ENCODE peak calls at places on chromosome 14, in seven cellular contexts. X is trophoblast cell; L is lower lobe of right lung; R is GM23248; Q is neuronal stem cell; U is uterus; K is CD8-positive, alpha-beta T cell. A is an unnamed sample. For H3K36me3, the result is how much of the 10 kb centered on the place peaks cover.

GRCh38 chr14:80223696-80224465 is 12.6 kb upstream of the DIO2 start:
- DNase-seq in X (no peak), L (no peak), R (peak), Q (no peak), U (no peak), K (no peak), A (no peak)

GRCh38 chr14:85301506-85301905 is 228.4 kb upstream of the FLRT2 start:
- DNase-seq in X (no peak), L (no peak), R (no peak), Q (no peak), U (no peak), K (no peak), A (no peak)

GRCh38 chr14:33933386-33933934 is 17.4 kb downstream of the EGLN3 start:
- DNase-seq in X (no peak), L (no peak), R (no peak), Q (peak), U (no peak), K (no peak), A (no peak)

GRCh38 chr14:72704507-72704906 is 189.4 kb downstream of the DPF3 start:
- DNase-seq in X (no peak), L (no peak), R (peak), Q (no peak), U (no peak), K (no peak), A (no peak)

GRCh38 chr14:69313176-69313575 is 53.2 kb downstream of the GALNT16 start:
- DNase-seq in X (no peak), L (no peak), R (no peak), Q (no peak), U (no peak), K (no peak), A (no peak)

GRCh38 chr14:89630096-89630829 is 213.2 kb upstream of the FOXN3 start:
- DNase-seq in X (peak), L (no peak), R (peak), Q (no peak), U (no peak), K (no peak), A (no peak)

GRCh38 chr14:99807413-99808132 is 14.4 kb downstream of the EML1 start:
- DNase-seq in X (no peak), L (no peak), R (peak), Q (no peak), U (no peak), K (no peak), A (no peak)

GRCh38 chr14:37063467-37064240 is 108.8 kb downstream of the SLC25A21 start:
- DNase-seq in X (no peak), L (no peak), R (no peak), Q (no peak), U (no peak), K (no peak), A (no peak)

GRCh38 chr14:52485350-52485960 is 66.8 kb downstream of the TXNDC16 start:
- DNase-seq in X (no peak), L (no peak), R (peak), Q (no peak), U (no peak), K (no peak), A (no peak)

GRCh38 chr14:99427632-99428315 is 52.9 kb downstream of the SETD3 start:
- DNase-seq in X (peak), L (no peak), R (peak), Q (no peak), U (no peak), K (no peak), A (no peak)

GRCh38 chr14:63045612-63046320 is 508 bp upstream of the KCNH5 start:
- DNase-seq in X (peak), L (peak), R (peak), Q (peak), U (peak), K (no peak), A (no peak)

GRCh38 chr14:61511558-61511924 is 183.8 kb upstream of the HIF1A start:
- DNase-seq in X (no peak), L (peak), R (no peak), Q (no peak), U (no peak), K (peak), A (no peak)

GRCh38 chr14:52661314-52661713 is 34.0 kb downstream of the ERO1A start:
- DNase-seq in X (no peak), L (no peak), R (no peak), Q (no peak), U (no peak), K (no peak), A (no peak)

GRCh38 chr14:39291739-39292138 is 58.0 kb downstream of the MIA2 start:
- DNase-seq in X (no peak), L (no peak), R (no peak), Q (no peak), U (no peak), K (no peak), A (no peak)

GRCh38 chr14:29109589-29109988 is 343.0 kb downstream of the FOXG1 start:
- DNase-seq in X (no peak), L (no peak), R (no peak), Q (no peak), U (no peak), K (no peak), A (no peak)

GRCh38 chr14:43005807-43006206 is 1399.1 kb downstream of the LRFN5 start:
- DNase-seq in X (no peak), L (no peak), R (peak), Q (no peak), U (no peak), K (no peak), A (no peak)

GRCh38 chr14:43003845-43004244 is 1397.2 kb downstream of the LRFN5 start:
- DNase-seq in X (no peak), L (no peak), R (peak), Q (no peak), U (no peak), K (no peak), A (no peak)

DNA sequence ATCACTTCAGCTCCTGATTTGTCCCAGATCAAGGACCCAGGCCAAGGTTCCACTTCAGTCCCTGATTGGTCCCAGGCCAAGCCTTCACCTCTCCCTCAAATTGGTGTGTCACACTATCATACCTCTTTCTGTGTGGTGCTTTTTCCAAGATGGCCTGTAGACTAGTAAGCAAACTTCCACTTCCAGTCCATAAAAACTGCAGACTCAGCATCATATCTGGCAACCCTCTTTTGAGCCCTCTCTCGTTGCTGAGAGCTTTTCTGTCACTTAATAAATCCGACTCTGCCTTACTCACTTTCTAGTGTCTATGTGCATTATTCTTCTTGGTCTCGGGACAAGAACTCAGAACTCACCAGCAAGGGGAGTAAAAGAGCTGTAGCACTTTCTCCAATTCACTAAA is 1395.1 kb downstream of the LRFN5 start:
- DNase-seq in X (no peak), L (no peak), R (no peak), Q (no peak), U (no peak), K (no peak), A (no peak)
- H3K36me3 ChIP-seq in X (under half), L (under half), R (under half), Q (under half), U (under half), K (under half), A (under half)

GRCh38 chr14:65168840-65169239 is 66.5 kb upstream of the MAX start:
- DNase-seq in X (no peak), L (no peak), R (peak), Q (no peak), U (no peak), K (no peak), A (no peak)

GRCh38 chr14:65169351-65169750 is 67.0 kb upstream of the MAX start:
- DNase-seq in X (no peak), L (no peak), R (peak), Q (no peak), U (no peak), K (no peak), A (no peak)

GRCh38 chr14:65167072-65167645 is 64.8 kb upstream of the MAX start:
- DNase-seq in X (no peak), L (no peak), R (peak), Q (no peak), U (no peak), K (no peak), A (no peak)

GRCh38 chr14:65164068-65164824 is 61.9 kb upstream of the MAX start:
- DNase-seq in X (no peak), L (no peak), R (peak), Q (peak), U (no peak), K (no peak), A (no peak)

DNA sequence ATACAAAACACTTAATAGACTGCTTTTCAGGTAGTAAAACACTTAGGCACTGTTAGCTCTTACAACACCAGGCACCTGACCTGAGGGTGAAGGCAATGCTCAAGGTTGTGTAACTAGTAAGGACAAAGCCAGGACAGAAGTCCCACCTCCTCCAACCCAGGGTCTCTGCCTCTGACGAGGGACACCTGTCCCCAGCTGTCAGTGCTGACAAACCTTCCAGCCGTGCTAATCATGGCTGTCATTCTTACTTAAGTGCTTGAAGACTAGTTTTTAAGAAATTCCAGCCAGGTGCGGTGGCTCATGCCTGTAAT is 62.5 kb upstream of the MAX start:
- DNase-seq in X (peak), L (no peak), R (no peak), Q (no peak), U (no peak), K (no peak), A (no peak)
- H3K27ac ChIP-seq in X (no peak), L (no peak), R (no peak), Q (no peak), U (no peak), K (no peak), A (no peak)

GRCh38 chr14:23694085-23694975 is 58.2 kb downstream of the DHRS2 start:
- DNase-seq in X (peak), L (no peak), R (peak), Q (no peak), U (no peak), K (no peak), A (no peak)
- H3K4me3 ChIP-seq in X (no peak), L (no peak), R (peak), Q (no peak), U (no peak), K (no peak), A (no peak)

DNA sequence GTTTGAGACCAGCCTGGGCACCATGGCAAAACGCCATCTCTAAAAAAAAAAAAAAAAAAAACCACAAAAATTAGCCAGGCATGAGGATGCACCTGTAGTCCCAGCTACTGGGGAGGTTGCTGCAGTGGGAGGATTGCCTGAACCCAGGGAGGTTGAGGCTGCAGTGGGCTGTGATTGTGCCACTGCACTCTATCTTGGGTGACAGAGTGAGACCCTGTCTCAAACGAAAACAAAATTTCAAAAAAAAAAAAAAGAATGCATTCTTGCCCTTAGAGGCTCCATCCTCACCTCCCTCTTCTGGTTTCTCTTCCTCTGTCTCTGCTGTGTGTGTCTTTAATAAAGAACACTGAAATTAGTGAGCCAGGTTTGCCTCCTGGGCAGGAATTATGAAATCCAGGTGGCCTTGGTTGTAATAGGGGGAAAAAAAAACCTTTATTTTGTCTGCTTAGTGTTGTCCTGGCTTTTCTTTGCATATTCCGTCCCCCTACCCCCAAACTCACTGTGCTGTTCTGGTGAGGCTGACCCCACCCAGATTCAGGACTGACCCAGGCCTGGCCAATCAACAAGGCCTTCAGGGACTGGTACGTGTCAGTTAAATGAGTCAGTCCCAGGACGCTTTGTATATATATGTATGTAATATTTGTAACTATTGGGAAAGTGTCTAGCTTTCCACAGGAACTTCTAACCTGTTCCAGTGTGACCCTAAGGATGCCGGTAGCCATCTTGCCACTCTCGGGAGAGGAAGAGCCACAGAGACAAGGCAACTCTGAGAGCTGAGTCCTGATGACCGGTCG is 107.6 kb downstream of the VCPKMT start:
- DNase-seq in X (peak), L (no peak), R (no peak), Q (no peak), U (no peak), K (no peak), A (no peak)
- H3K36me3 ChIP-seq in X (under half), L (under half), R (under half), Q (under half), U (under half), K (under half), A (under half)

GRCh38 chr14:67472726-67473125 is 15.8 kb downstream of the TMEM229B start:
- DNase-seq in X (no peak), L (no peak), R (no peak), Q (no peak), U (no peak), K (no peak), A (no peak)
- H3K27ac ChIP-seq in X (no peak), L (no peak), R (no peak), Q (no peak), U (no peak), K (no peak), A (no peak)

DNA sequence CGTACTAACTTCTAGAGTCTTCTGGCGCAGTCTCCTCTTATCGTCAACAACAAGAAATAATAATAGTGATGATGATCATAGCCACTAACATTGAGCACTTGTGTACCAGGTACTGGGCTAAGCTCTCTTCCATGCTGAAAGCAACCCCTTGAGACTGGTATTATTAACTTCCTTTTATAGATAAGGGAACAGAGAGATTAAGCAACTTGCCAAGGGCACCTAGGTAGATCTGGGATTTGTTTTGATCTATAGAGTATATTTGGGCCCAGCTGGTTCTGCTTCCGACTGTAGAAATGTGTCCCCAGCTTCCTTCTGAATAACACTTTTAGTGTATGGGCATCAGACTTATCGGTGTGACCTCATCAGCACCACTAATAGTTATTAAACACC is 1.1 kb upstream of the ZNF219 start:
- DNase-seq in X (no peak), L (no peak), R (no peak), Q (no peak), U (no peak), K (no peak), A (no peak)
- H3K4me3 ChIP-seq in X (no peak), L (peak), R (peak), Q (peak), U (no peak), K (no peak), A (no peak)

GRCh38 chr14:102213984-102214658 is 74.4 kb downstream of the WDR20 start:
- DNase-seq in X (no peak), L (no peak), R (no peak), Q (no peak), U (no peak), K (no peak), A (no peak)

GRCh38 chr14:102212845-102213244 is 73.1 kb downstream of the WDR20 start:
- DNase-seq in X (no peak), L (no peak), R (no peak), Q (no peak), U (no peak), K (no peak), A (no peak)

GRCh38 chr14:102211240-102211639 is 71.5 kb downstream of the WDR20 start:
- DNase-seq in X (no peak), L (no peak), R (no peak), Q (no peak), U (no peak), K (no peak), A (no peak)

GRCh38 chr14:102213470-102213869 is 73.8 kb downstream of the WDR20 start:
- DNase-seq in X (no peak), L (no peak), R (no peak), Q (no peak), U (no peak), K (no peak), A (no peak)

GRCh38 chr14:102212356-102212755 is 72.7 kb downstream of the WDR20 start:
- DNase-seq in X (no peak), L (no peak), R (no peak), Q (no peak), U (no peak), K (no peak), A (no peak)
- H3K36me3 ChIP-seq in X (under half), L (under half), R (under half), Q (under half), U (under half), K (under half), A (under half)

DNA sequence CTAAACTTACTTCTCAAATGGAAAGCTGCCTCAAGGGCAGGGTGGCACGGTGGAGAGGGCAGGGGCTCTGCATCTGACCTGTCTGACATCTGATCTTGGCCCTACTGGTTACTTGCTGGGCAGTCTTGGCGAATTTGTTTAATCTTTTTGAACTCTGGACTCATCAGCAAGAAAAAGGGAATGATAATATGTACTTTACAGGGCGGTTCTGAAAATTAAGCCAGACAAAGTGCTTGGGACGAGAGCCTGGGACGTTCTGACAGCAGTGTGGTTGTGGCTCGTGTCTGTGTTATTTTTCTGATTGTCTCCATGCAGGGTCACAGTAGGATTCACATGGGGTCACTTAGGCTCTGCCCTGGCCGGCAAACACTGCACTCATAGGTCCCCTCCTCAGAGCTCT is 659.3 kb downstream of the VRK1 start:
- DNase-seq in X (no peak), L (no peak), R (no peak), Q (no peak), U (no peak), K (no peak), A (no peak)
- H3K27ac ChIP-seq in X (no peak), L (no peak), R (no peak), Q (no peak), U (no peak), K (no peak), A (no peak)

GRCh38 chr14:95303107-95303506 is 16.6 kb downstream of the CLMN start:
- DNase-seq in X (no peak), L (no peak), R (no peak), Q (no peak), U (no peak), K (no peak), A (no peak)
- H3K4me3 ChIP-seq in X (no peak), L (no peak), R (no peak), Q (no peak), U (no peak), K (no peak), A (no peak)

A was measured in CD8-positive, alpha-beta memory T cell.